ENCODE peak calls at places on chromosome 16, in six cellular contexts. P, U, Y, R, H and K are unnamed samples.
A peak's percentile ranks its signal among the peaks of the same experiment; 100 is the strongest.

GRCh38 chr16:11232852-11233726 is 22.9 kb downstream of the SOCS1 start:
- DNase-seq in H (no peak), P (no peak), U (peak; percentile 75), Y (no peak), R (no peak), K (no peak)

GRCh38 chr16:65122974-65123845 is 1.3 kb upstream of the CDH11 start:
- DNase-seq in U (peak; percentile 59), H (peak; percentile 72), P (peak; percentile 72), Y (peak; percentile 78), R (peak; percentile 69), K (no peak)

GRCh38 chr16:72072514-72073342 is 9.7 kb downstream of the HPR start:
- DNase-seq in R (peak; percentile 74), P (no peak), H (peak; percentile 74), U (peak; percentile 33), Y (peak; percentile 5), K (no peak)

GRCh38 chr16:51507286-51507685 is 356.2 kb upstream of the SALL1 start:
- DNase-seq in R (no peak), U (no peak), Y (no peak), P (no peak), H (no peak), K (no peak)

GRCh38 chr16:23082161-23082788 is 67.0 kb downstream of the USP31 start:
- DNase-seq in U (no peak), P (peak; percentile 70), H (no peak), Y (peak; percentile 19), R (no peak), K (no peak)

GRCh38 chr16:23510154-23510914 is at the start of gene GGA2:
- DNase-seq in Y (peak; percentile 89), H (peak; percentile 91), U (peak; percentile 77), P (peak; percentile 95), R (peak; percentile 89), K (peak; percentile 83)

GRCh38 chr16:46843898-46844642 is 13.1 kb upstream of the C16orf87 start:
- DNase-seq in Y (no peak), U (peak; percentile 19), H (no peak), R (no peak), P (no peak), K (no peak)

GRCh38 chr16:13150181-13150885 is 248.9 kb downstream of the SHISA9 start:
- DNase-seq in H (no peak), Y (no peak), U (no peak), P (no peak), R (no peak), K (no peak)

GRCh38 chr16:55294947-55295346 is 29.1 kb upstream of the IRX6 start:
- DNase-seq in U (no peak), R (peak; percentile 22), Y (peak; percentile 64), P (no peak), H (peak; percentile 26), K (no peak)

GRCh38 chr16:55294129-55294528 is 29.9 kb upstream of the IRX6 start:
- DNase-seq in P (no peak), R (no peak), Y (no peak), U (peak; percentile 51), H (no peak), K (no peak)

GRCh38 chr16:11225677-11226549 is 30.1 kb downstream of the SOCS1 start:
- DNase-seq in U (no peak), P (no peak), R (no peak), H (no peak), Y (no peak), K (no peak)

GRCh38 chr16:57537596-57538234 is 1.3 kb upstream of the CCDC102A start:
- DNase-seq in Y (no peak), U (no peak), H (no peak), P (no peak), R (no peak), K (no peak)

GRCh38 chr16:1308036-1308976 is 1.1 kb upstream of the UBE2I start:
- DNase-seq in U (peak; percentile 77), Y (no peak), P (no peak), R (no peak), H (no peak), K (no peak)

GRCh38 chr16:11297492-11298142 is 16.5 kb upstream of the PRM1 start:
- DNase-seq in R (peak; percentile 53), Y (peak; percentile 65), H (peak; percentile 74), P (peak; percentile 87), U (peak; percentile 70), K (peak; percentile 94)

GRCh38 chr16:65312795-65313194 is 190.9 kb upstream of the CDH11 start:
- DNase-seq in Y (peak; percentile 84), R (no peak), H (no peak), P (no peak), U (no peak), K (no peak)

GRCh38 chr16:3065069-3065741 is at the start of gene IL32:
- DNase-seq in H (peak; percentile 89), P (no peak), U (no peak), R (no peak), Y (peak; percentile 80), K (no peak)

GRCh38 chr16:15933781-15934180 is 15.6 kb upstream of the ABCC1 start:
- DNase-seq in U (no peak), Y (no peak), R (no peak), H (no peak), P (no peak), K (no peak)

GRCh38 chr16:15928261-15929104 is 20.9 kb upstream of the ABCC1 start:
- DNase-seq in U (no peak), Y (no peak), H (no peak), R (peak; percentile 12), P (no peak), K (no peak)

GRCh38 chr16:15934991-15935390 is 14.4 kb upstream of the ABCC1 start:
- DNase-seq in U (no peak), R (no peak), Y (no peak), H (no peak), P (no peak), K (no peak)

DNA sequence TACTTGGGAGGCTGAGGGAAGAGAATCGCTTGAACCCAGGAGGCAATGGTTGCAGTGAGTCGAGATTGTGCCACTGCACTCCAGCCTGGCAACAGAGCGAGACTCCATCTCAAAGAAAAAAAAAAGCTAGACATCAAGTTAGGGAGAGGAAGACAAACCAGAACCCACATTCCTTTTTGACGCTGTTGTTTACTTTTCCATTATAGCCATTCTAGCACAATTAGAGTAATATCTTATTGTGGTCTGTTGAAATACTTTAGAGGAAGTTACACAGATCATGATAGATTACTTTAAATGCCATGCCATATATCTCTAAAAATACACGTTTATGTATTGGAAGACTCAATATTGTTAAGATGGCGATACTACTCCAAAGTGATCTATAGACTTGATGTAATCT is 16.5 kb upstream of the ABCC1 start:
- DNase-seq in R (no peak), P (no peak), H (no peak), Y (no peak), U (no peak), K (no peak)
- TF ChIP-seq EZH2phosphoT487 in R (no peak), P (no peak), H (no peak), Y (no peak), U (no peak), K (no peak)

DNA sequence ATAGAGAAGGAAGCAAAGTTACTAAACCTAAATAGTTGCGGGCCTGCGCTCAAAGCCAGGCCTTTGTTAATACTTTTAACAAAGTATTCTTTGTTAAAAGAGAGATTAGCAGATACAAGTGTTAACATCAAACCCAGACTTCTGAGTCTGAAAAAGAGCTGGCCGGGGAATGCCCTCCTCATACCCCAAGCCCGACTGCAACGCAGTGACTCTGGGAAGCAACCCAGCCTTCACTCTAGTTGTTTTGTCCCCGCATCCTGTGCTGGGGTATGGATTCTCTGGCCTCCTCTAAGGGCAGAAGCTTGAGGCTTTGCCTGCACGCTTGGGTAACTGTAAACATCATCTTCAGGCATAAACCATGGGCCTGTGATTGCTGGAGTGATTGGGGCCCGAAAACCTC is 48.3 kb downstream of the ADCY7 start:
- DNase-seq in R (no peak), H (no peak), P (peak; percentile 6), U (no peak), Y (no peak), K (no peak)
- H3K4me2 ChIP-seq in R (no peak overlapping the region), H (no peak overlapping the region), P (no peak overlapping the region), U (no peak overlapping the region), Y (no peak overlapping the region), K (no peak overlapping the region)

GRCh38 chr16:67100569-67101300 is 9.0 kb upstream of the PHAF1 start:
- DNase-seq in R (no peak), U (peak; percentile 54), P (peak; percentile 44), Y (peak; percentile 55), H (peak; percentile 30), K (peak; percentile 27)
- TF ChIP-seq EZH2phosphoT487 in R (no peak), U (no peak), P (no peak), Y (no peak), H (no peak), K (no peak)

GRCh38 chr16:48126801-48127644 is 28.8 kb downstream of the ABCC12 start:
- DNase-seq in R (no peak), H (peak; percentile 66), U (no peak), Y (peak; percentile 93), P (no peak), K (no peak)

GRCh38 chr16:48125888-48126287 is 29.9 kb downstream of the ABCC12 start:
- DNase-seq in H (no peak), P (no peak), U (no peak), R (no peak), Y (no peak), K (no peak)

GRCh38 chr16:48121276-48121675 is 34.5 kb downstream of the ABCC12 start:
- DNase-seq in P (peak; percentile 50), U (no peak), Y (no peak), R (no peak), H (no peak), K (no peak)

GRCh38 chr16:48124266-48124665 is 31.5 kb downstream of the ABCC12 start:
- DNase-seq in R (no peak), Y (no peak), H (no peak), U (no peak), P (no peak), K (no peak)

GRCh38 chr16:48123104-48123788 is 32.5 kb downstream of the ABCC12 start:
- DNase-seq in R (no peak), H (peak; percentile 63), U (no peak), Y (peak; percentile 100), P (no peak), K (no peak)
- H3K4me2 ChIP-seq in R (no peak overlapping the region), H (no peak overlapping the region), U (no peak overlapping the region), Y (peak overlapping the region; percentile 69), P (peak overlapping the region; percentile 47), K (no peak overlapping the region)

GRCh38 chr16:84356591-84357116 is 11.7 kb upstream of the ATP2C2 start:
- DNase-seq in P (no peak), H (no peak), R (peak; percentile 58), U (no peak), Y (peak; percentile 5), K (no peak)
- TF ChIP-seq EZH2phosphoT487 in P (no peak), H (no peak), R (no peak), U (no peak), Y (no peak), K (no peak)

GRCh38 chr16:30866031-30866430 is 27.8 kb downstream of the BCL7C start:
- DNase-seq in Y (no peak), P (no peak), H (no peak), U (no peak), R (no peak), K (no peak)
- H3K4me2 ChIP-seq in Y (no peak overlapping the region), P (no peak overlapping the region), H (no peak overlapping the region), U (no peak overlapping the region), R (no peak overlapping the region), K (no peak overlapping the region)

DNA sequence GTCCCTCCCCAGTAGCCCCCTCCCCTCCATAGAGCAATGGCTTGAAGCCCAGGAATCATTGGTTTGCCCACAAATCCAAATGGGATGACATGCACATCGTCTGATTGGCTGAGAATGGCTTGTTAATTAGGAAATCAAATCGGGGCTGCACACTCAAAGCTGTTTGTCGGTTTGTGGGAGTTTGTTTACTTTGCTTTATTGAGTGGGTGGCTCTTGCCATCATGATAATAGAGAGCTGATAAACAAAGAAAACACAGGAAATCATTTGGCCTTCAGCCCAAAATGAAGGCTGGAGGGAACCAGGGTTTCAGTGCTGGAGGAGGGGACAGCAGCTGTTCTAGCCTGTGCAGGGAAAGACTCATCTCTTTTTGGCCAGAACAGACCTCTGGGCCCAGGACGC is 316.2 kb downstream of the CBLN1 start:
- DNase-seq in U (no peak), H (no peak), R (no peak), P (peak; percentile 59), Y (no peak), K (no peak)
- TF ChIP-seq EZH2phosphoT487 in U (no peak), H (no peak), R (no peak), P (no peak), Y (no peak), K (no peak)